ENCODE peak calls at places on chromosomes 1 and 21, in six cellular contexts. D is tibial nerve; Z is lower leg skin; C is stimulated activated CD4-positive, alpha-beta T cell treated with anti-CD3 and anti-CD28 coated beads, Interleukin-1b, Interleukin-23, amount 100 ng/mL, for 24 hours; Y is AG10803; N is NCI-H1105. A is an unnamed sample.

GRCh38 chr1:26529655-26530539 is at the start of gene RPS6KA1:
- DNase-seq in Z (peak), C (peak), Y (peak), D (no peak), N (peak), A (peak)

GRCh38 chr21:35025206-35026152 is 23.6 kb downstream of the RUNX1 start:
- DNase-seq in Y (no peak), Z (peak), C (no peak), D (no peak), N (no peak), A (no peak)

GRCh38 chr1:244096691-244097090 is 45.6 kb downstream of the ZBTB18 start:
- DNase-seq in C (no peak), Z (no peak), Y (no peak), N (no peak), D (no peak), A (no peak)

GRCh38 chr21:37532868-37533780 is 166.6 kb downstream of the DYRK1A start:
- DNase-seq in C (peak), D (no peak), N (no peak), Y (no peak), Z (no peak), A (peak)

GRCh38 chr1:15345711-15346355 is 63.9 kb upstream of the EFHD2 start:
- DNase-seq in Y (no peak), D (peak), C (peak), N (no peak), Z (peak), A (no peak)

GRCh38 chr1:235527196-235527814 is 23.1 kb upstream of the B3GALNT2 start:
- DNase-seq in N (no peak), C (no peak), D (no peak), Y (peak), Z (no peak), A (no peak)

GRCh38 chr1:77820121-77820520 is 40.7 kb downstream of the MIGA1 start:
- DNase-seq in N (no peak), C (no peak), Z (no peak), Y (no peak), D (no peak), A (no peak)

GRCh38 chr1:85200367-85200869 is 398 bp downstream of the SYDE2 start:
- DNase-seq in Z (peak), Y (no peak), N (peak), D (peak), C (peak), A (no peak)

GRCh38 chr1:36871146-36871971 is 163.0 kb downstream of the GRIK3 start:
- DNase-seq in Z (peak), C (no peak), D (no peak), N (no peak), Y (no peak), A (no peak)